ENCODE peak calls at places on chromosomes 12 and 14, in eight cellular contexts. B is HepG2, H is adrenal gland, S is tibial nerve, W is suprapubic skin, X is uterus, Z is ovary, L is prostate gland. Q is an unnamed sample.

GRCh38 chr12:101793401-101793800 is 37.4 kb downstream of the GNPTAB start:
- DNase-seq in B (no peak), H (no peak), S (no peak), W (no peak), X (no peak), Z (no peak), L (no peak), Q (no peak)

GRCh38 chr14:99261916-99262787 is 9.8 kb downstream of the BCL11B start:
- DNase-seq in B (no peak), H (peak), S (no peak), W (no peak), X (no peak), Z (no peak), L (no peak), Q (no peak)

GRCh38 chr12:89080797-89081470 is 271.4 kb downstream of the DUSP6 start:
- DNase-seq in B (no peak), H (no peak), S (no peak), W (no peak), X (no peak), Z (no peak), L (no peak), Q (peak)

GRCh38 chr14:54642950-54643695 is 76.2 kb downstream of the SAMD4A start:
- DNase-seq in B (peak), H (no peak), S (no peak), W (no peak), X (no peak), Z (no peak), L (no peak), Q (no peak)

GRCh38 chr12:89179983-89180382 is 172.3 kb downstream of the DUSP6 start:
- DNase-seq in B (no peak), H (peak), S (no peak), W (peak), X (peak), Z (no peak), L (peak), Q (no peak)

GRCh38 chr14:67641902-67642749 is 22.4 kb downstream of the ARG2 start:
- DNase-seq in B (no peak), H (no peak), S (no peak), W (no peak), X (no peak), Z (no peak), L (no peak), Q (no peak)

GRCh38 chr14:40859065-40859464 is 747.6 kb upstream of the LRFN5 start:
- DNase-seq in B (no peak), H (no peak), S (no peak), W (no peak), X (no peak), Z (no peak), L (no peak), Q (no peak)

GRCh38 chr12:27936196-27936595 is 36.3 kb downstream of the PTHLH start:
- DNase-seq in B (no peak), H (no peak), S (no peak), W (no peak), X (no peak), Z (no peak), L (no peak), Q (no peak)

GRCh38 chr14:96629082-96629481 is 126.9 kb downstream of the PAPOLA start:
- DNase-seq in B (no peak), H (peak), S (no peak), W (peak), X (no peak), Z (no peak), L (no peak), Q (no peak)

GRCh38 chr12:95326450-95326849 is 108.8 kb downstream of the VEZT start:
- DNase-seq in B (peak), H (no peak), S (no peak), W (no peak), X (no peak), Z (no peak), L (no peak), Q (peak)

GRCh38 chr12:6328045-6328779 is 13.7 kb downstream of the TNFRSF1A start:
- DNase-seq in B (no peak), H (no peak), S (no peak), W (no peak), X (peak), Z (no peak), L (no peak), Q (no peak)

GRCh38 chr12:30882706-30883105 is 43.8 kb upstream of the TSPAN11 start:
- DNase-seq in B (no peak), H (no peak), S (no peak), W (no peak), X (no peak), Z (no peak), L (no peak), Q (no peak)

DNA sequence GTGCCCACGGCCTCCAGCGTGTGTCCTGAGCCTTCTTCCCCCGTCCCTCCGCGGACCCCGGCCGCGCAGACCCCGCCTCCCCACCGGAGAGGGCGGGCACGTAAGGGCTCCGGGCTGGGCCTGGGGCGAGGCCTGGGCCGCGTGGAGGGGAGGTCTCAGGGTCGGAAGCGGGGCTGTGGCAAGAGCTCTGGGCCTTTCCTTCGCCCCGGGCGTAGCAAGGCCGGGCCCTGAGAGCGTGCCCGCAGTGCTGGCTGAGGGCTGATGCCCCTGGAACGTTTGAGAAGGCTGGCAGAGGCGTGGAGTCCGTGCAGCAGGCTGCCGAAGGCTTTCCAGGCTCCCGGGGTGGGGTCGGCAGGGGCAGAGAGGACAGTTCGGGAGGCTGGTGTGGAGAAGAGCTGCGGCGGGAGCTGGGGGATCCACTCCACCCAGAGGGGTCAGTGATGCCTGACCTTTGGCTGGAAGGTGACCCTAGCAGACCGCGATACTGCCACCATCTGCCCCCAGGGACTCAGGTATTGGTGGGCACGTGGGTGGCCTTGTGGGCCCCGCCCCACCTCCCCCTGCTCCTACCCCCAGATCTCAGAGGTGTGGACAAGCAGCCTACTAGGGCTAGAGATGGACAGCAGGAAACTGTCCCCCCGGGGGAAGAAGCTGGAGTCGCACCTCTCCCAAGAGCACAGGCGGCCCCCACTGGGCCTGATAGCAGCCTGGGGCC is 545 bp downstream of the TEX22 start:
- DNase-seq in B (peak), H (no peak), S (no peak), W (no peak), X (no peak), Z (no peak), L (no peak), Q (no peak)
- TF ChIP-seq POLR2A in B (peak), H (no peak), S (no peak), W (no peak), X (no peak), Z (no peak), L (no peak), Q (no peak)

GRCh38 chr12:111777345-111778045 is 10.8 kb downstream of the ALDH2 start:
- DNase-seq in B (peak), H (no peak), S (no peak), W (no peak), X (no peak), Z (no peak), L (peak), Q (no peak)
- TF ChIP-seq POLR2A in B (no peak), H (no peak), S (no peak), W (no peak), X (no peak), Z (no peak), L (no peak), Q (no peak)

DNA sequence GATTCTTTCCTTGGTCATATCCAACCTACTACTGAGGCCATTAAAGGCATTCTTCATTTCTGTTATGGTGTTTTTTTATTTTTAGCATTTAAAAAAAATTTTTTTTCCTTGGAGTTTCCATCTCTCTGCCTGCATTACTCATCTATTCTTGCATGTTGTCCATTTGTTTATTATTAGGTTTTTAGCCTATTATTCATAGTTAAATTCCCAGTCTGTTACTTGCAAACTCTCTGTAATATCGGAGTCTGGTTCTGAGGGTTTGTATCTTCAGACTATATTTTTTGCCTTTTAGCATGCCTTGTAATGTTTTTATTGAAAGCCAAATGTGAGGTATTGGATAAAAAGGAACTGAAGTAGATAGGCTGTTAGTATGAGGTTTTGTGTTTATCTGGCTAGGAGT is 284.3 kb downstream of the FUT8 start:
- DNase-seq in B (no peak), H (no peak), S (no peak), W (no peak), X (no peak), Z (no peak), L (no peak), Q (no peak)
- TF ChIP-seq POLR2A in B (no peak), H (no peak), S (no peak), W (no peak), X (no peak), Z (no peak), L (no peak), Q (no peak)

DNA sequence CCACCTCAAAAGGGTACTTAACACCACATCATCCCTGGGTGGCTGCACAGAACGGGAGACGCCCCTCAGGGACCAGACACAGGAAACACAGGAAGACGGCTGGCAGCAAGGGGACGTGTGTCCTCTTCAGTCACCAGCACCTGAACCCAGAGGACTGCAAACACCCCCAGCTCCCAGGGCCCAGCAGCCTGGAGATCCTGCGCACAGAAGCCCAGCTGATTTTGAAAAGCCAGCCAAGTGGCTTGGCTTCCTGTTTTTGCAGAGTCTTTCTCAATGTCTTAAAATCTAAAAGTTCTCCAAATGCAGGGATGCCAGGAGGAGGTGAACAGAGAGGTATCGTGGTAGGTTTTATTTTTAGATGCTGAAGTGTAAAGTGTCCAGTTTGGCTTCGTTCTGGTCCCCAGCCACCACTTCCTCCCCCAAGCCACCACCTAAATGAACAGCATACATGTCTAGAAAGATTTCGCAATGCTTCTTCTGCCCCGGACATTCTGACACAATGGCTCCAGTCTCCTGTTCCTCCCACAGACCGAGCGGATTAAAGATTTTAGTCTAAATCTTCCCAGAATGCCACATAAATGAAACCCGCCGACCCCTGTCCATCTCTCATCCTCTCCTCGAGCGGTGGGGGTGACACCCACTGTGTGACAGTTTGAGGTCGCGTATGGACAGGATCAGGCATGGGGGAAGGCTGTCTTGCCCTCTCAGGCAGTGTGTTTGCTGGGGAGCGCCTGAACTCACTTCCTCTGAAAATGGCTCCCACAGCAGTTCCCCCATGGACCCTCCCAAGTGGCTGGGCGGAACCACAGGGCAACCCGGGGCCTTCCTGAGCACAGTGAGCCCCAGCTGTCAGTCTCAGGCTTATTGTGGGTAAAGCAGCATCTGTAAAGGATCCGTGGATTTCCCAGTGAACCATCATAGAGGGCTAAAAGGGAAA is 41.6 kb downstream of the ITPK1 start:
- DNase-seq in B (peak), H (no peak), S (no peak), W (no peak), X (no peak), Z (no peak), L (no peak), Q (no peak)
- TF ChIP-seq POLR2A in B (no peak), H (no peak), S (no peak), W (no peak), X (no peak), Z (no peak), L (no peak), Q (no peak)

GRCh38 chr12:110687770-110688169 is 1.1 kb downstream of the HVCN1 start:
- DNase-seq in B (no peak), H (no peak), S (no peak), W (no peak), X (no peak), Z (no peak), L (no peak), Q (no peak)

GRCh38 chr12:110689002-110689600 is at the start of gene HVCN1:
- DNase-seq in B (no peak), H (peak), S (peak), W (peak), X (peak), Z (peak), L (peak), Q (no peak)

GRCh38 chr12:110688446-110689001 is 391 bp downstream of the HVCN1 start:
- DNase-seq in B (no peak), H (no peak), S (no peak), W (no peak), X (no peak), Z (peak), L (no peak), Q (no peak)

GRCh38 chr12:110686294-110686903 is 2.5 kb downstream of the HVCN1 start:
- DNase-seq in B (no peak), H (no peak), S (no peak), W (no peak), X (no peak), Z (no peak), L (no peak), Q (no peak)

GRCh38 chr12:110689601-110690430 is 901 bp upstream of the HVCN1 start:
- DNase-seq in B (no peak), H (no peak), S (no peak), W (no peak), X (peak), Z (peak), L (no peak), Q (no peak)
- TF ChIP-seq POLR2A in B (no peak), H (no peak), S (no peak), W (no peak), X (no peak), Z (no peak), L (peak), Q (no peak)

GRCh38 chr14:50801706-50802105 is 29.3 kb downstream of the NIN start:
- DNase-seq in B (no peak), H (no peak), S (no peak), W (no peak), X (no peak), Z (no peak), L (no peak), Q (no peak)

GRCh38 chr14:50808053-50808452 is 22.9 kb downstream of the NIN start:
- DNase-seq in B (no peak), H (no peak), S (no peak), W (no peak), X (no peak), Z (no peak), L (no peak), Q (peak)

GRCh38 chr14:50806241-50806933 is 24.6 kb downstream of the NIN start:
- DNase-seq in B (no peak), H (no peak), S (no peak), W (no peak), X (no peak), Z (no peak), L (no peak), Q (no peak)

GRCh38 chr14:50805396-50805795 is 25.6 kb downstream of the NIN start:
- DNase-seq in B (no peak), H (no peak), S (no peak), W (no peak), X (no peak), Z (no peak), L (no peak), Q (no peak)

DNA sequence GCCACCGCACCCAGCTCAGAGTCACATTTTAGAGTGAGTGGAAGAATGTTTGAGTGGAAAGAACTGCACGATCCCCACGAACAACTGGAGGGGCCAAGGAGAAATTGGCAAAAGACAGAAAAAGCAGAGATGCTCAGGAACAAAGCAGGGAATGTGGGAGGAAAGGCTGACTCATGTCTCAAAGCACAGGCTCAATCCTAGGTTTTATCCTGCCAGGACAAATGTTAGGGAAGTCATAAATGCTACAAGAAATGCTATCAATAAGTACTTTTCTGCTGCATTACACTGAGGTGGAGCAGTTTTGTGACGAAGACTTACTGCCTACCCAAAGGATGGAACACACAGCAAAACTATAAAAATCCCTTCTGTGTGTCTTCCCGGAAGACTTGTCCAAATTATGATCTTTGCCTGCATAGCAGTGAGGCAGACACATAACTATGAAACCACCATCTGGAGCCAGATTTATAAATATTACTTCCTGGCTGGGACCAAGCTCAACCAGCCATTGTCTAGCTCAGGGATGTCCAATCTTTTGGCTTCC is 26.7 kb downstream of the NIN start:
- DNase-seq in B (no peak), H (no peak), S (no peak), W (no peak), X (no peak), Z (no peak), L (no peak), Q (peak)
- TF ChIP-seq POLR2A in B (no peak), H (no peak), S (no peak), W (no peak), X (no peak), Z (no peak), L (no peak), Q (no peak)

GRCh38 chr12:76025601-76026575 is 5.7 kb downstream of the PHLDA1 start:
- DNase-seq in B (no peak), H (no peak), S (no peak), W (no peak), X (no peak), Z (no peak), L (no peak), Q (no peak)
- TF ChIP-seq POLR2A in B (peak), H (no peak), S (no peak), W (no peak), X (no peak), Z (no peak), L (no peak), Q (no peak)

GRCh38 chr14:72577521-72577920 is 316.4 kb downstream of the DPF3 start:
- DNase-seq in B (no peak), H (no peak), S (no peak), W (no peak), X (no peak), Z (no peak), L (no peak), Q (no peak)
- TF ChIP-seq POLR2A in B (no peak), H (no peak), S (no peak), W (no peak), X (no peak), Z (no peak), L (no peak), Q (no peak)

DNA sequence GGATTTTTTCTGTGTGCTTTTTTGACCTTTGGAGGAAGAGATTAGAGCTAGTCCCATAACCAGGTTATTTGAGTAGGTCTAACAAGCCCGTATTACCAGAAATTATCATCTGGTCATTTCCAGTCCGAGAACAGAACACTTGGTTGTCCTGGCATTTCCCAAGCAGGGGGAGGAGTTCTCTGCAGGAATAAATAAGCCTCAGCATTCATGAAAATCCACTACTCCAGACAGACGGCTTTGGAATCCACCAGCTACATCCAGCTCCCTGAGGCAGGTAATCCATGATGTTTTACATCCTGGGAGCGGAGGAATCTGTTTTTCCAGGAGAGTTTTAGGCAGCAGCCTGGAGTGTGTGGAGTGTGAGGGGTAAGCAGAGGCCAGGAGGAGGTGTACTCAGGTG is at the start of gene SERPINA3:
- DNase-seq in B (peak), H (no peak), S (no peak), W (no peak), X (no peak), Z (no peak), L (no peak), Q (no peak)
- TF ChIP-seq POLR2A in B (peak), H (no peak), S (peak), W (no peak), X (no peak), Z (peak), L (no peak), Q (no peak)